ENCODE peak calls at places on chromosomes 6 and 20, in five cellular contexts. S, Z, O, L and F are unnamed samples.

GRCh38 chr6:19410477-19410876 is 426.7 kb upstream of the ID4 start:
- DNase-seq in Z (no peak), O (no peak), S (no peak), L (no peak), F (peak; percentile 3)

GRCh38 chr6:3713266-3713665 is 38.2 kb downstream of the PXDC1 start:
- DNase-seq in S (no peak), L (no peak), Z (no peak), O (no peak), F (no peak)

GRCh38 chr20:44967207-44967807 is 995 bp downstream of the STK4 start:
- DNase-seq in L (peak; percentile 35), S (no peak), O (no peak), Z (peak; percentile 49), F (no peak)

GRCh38 chr20:23627501-23627900 is 10.3 kb downstream of the CST3 start:
- DNase-seq in S (no peak), Z (no peak), O (no peak), L (no peak), F (no peak)

GRCh38 chr20:11178946-11179654 is 505.3 kb upstream of the JAG1 start:
- DNase-seq in Z (peak; percentile 54), L (no peak), S (no peak), O (no peak), F (peak; percentile 74)

GRCh38 chr6:69835414-69836179 is 30.8 kb upstream of the COL19A1 start:
- DNase-seq in Z (peak; percentile 41), L (peak; percentile 50), S (no peak), O (no peak), F (peak; percentile 3)

GRCh38 chr6:12401200-12401599 is 111.0 kb downstream of the EDN1 start:
- DNase-seq in Z (no peak), L (no peak), S (no peak), O (no peak), F (no peak)

GRCh38 chr6:55100729-55101128 is 73.6 kb upstream of the HCRTR2 start:
- DNase-seq in Z (no peak), L (no peak), S (no peak), O (no peak), F (no peak)

GRCh38 chr6:11263185-11263817 is 30.8 kb upstream of the NEDD9 start:
- DNase-seq in S (no peak), Z (peak; percentile 44), L (no peak), O (no peak), F (peak; percentile 72)

GRCh38 chr6:4316867-4317400 is 181.6 kb upstream of the ECI2 start:
- DNase-seq in O (no peak), S (no peak), Z (no peak), L (peak; percentile 12), F (peak; percentile 45)

GRCh38 chr6:48814957-48815356 is 648.1 kb downstream of the MMUT start:
- DNase-seq in O (no peak), L (no peak), S (no peak), Z (no peak), F (no peak)

GRCh38 chr6:166820070-166820469 is 136.3 kb downstream of the RNASET2 start:
- DNase-seq in S (no peak), L (no peak), O (no peak), Z (no peak), F (no peak)

GRCh38 chr20:33309631-33310030 is 26.6 kb downstream of the BPIFB1 start:
- DNase-seq in O (no peak), L (no peak), S (no peak), Z (no peak), F (no peak)

GRCh38 chr6:151482290-151482689 is 11.5 kb upstream of the CCDC170 start:
- DNase-seq in L (no peak), S (no peak), O (no peak), Z (no peak), F (no peak)

GRCh38 chr20:37986873-37987601 is 46.2 kb downstream of the TTI1 start:
- DNase-seq in S (no peak), Z (peak; percentile 80), L (no peak), O (no peak), F (peak; percentile 18)

GRCh38 chr6:149405823-149406765 is 6.0 kb downstream of the SUMO4 start:
- DNase-seq in L (no peak), O (no peak), S (no peak), Z (no peak), F (no peak)

DNA sequence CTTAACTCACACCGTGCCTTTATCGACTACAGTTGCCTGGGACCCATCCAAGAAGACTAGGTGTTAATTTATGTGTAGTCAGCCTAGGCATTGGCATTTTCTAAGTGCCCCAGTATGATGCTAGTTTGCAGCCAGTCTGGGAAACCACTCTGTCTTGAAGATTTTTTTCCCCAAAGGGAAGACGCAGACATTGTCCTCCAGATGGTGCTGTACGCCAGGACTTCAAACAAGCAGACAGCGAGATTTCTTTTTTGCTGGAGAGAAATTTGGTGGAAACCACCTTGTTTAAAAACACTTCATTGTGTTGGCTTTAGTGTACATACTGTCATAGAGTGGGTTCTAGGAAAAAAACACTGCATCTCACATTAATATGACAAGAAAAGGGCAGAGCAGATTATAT is 30.0 kb downstream of the ALDH5A1 start:
- DNase-seq in O (no peak), L (peak; percentile 57), S (no peak), Z (peak; percentile 33), F (peak; percentile 58)
- TF ChIP-seq KDM1A in O (no peak), L (no peak), S (no peak), Z (no peak), F (no peak)

DNA sequence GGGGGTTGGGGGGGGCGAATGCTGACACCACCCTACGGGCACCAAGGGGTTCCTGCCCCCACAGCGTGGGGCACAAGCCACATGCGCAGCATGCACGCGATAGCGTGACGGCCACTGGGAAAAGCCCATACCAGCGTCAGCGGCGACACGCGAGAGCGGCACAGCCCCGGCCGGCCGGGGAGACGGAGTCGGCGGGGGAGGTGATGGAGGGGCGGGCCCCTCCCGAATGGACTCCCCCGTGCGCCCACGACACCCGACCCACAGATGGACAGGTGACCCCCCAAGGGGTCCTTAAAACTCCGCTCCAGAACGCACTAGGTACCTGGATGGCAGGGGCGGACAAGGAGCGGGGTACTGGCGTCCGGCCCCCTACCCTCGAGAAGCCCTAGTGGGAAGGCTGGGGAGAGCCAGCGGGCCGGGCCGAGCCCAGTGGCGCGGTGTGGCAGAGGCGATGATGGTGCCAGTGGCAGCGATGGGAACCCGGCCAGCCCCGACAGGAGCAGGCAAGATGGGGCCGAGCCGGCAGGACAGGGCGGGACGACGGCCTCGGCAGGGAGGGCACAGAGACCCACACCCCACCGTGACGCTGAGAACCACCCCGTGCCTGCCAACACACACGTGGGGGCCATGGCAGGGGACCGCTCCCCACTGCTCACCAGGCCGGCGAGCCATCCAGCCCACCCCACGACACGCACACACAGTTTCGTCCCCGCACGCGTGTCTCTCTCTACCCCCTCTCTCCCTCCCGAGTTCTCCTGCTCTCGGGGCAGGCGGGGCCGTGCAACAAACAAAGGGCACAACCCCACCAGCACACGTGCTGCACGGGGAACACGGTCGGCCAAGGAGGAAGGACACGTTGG is 1959.8 kb upstream of the DEFB115 start:
- DNase-seq in S (no peak), O (no peak), L (no peak), Z (no peak), F (no peak)
- TF ChIP-seq MAX in S (no peak), O (no peak), L (no peak), Z (no peak), F (no peak)

DNA sequence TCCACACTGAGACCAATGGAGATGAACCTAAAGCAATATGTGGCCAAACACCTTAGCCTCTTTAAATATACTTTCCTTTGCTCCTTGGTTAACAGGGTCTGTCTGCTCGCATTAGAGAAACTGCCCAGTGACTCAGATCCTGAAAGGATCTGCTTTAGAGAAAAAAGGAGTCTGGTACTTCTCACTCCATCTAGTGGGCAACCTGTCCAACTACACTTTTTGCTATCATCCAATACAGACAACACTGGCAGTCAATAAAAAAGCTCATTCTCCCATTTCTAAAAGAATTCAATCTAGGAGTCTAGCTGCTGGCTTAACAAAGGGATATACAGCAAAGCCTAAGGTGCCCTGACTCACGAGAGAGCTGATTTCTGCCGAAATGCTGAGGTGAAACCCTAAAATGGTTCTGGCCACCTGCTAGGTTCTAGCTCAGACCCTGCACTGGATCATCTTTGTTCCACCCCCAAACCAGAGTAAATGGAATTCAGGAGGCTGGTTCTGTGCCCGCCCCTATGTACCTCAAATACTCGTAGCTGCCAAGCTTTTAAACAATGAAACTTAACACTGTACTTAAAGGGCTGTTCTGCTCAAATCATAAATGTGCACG is 11.5 kb downstream of the GNL1 start:
- DNase-seq in O (no peak), L (peak; percentile 73), Z (peak; percentile 55), S (no peak), F (peak; percentile 50)
- TF ChIP-seq KDM1A in O (no peak), L (no peak), Z (no peak), S (no peak), F (no peak)

GRCh38 chr20:32207626-32208498 is at the start of the genes PLAGL2 and POFUT1:
- DNase-seq in Z (peak; percentile 82), S (peak; percentile 89), L (peak; percentile 92), O (peak; percentile 37), F (peak; percentile 96)
- TF ChIP-seq MAX in Z (peak; percentile 84), S (peak; percentile 63), L (no peak), O (no peak), F (peak; percentile 27)

DNA sequence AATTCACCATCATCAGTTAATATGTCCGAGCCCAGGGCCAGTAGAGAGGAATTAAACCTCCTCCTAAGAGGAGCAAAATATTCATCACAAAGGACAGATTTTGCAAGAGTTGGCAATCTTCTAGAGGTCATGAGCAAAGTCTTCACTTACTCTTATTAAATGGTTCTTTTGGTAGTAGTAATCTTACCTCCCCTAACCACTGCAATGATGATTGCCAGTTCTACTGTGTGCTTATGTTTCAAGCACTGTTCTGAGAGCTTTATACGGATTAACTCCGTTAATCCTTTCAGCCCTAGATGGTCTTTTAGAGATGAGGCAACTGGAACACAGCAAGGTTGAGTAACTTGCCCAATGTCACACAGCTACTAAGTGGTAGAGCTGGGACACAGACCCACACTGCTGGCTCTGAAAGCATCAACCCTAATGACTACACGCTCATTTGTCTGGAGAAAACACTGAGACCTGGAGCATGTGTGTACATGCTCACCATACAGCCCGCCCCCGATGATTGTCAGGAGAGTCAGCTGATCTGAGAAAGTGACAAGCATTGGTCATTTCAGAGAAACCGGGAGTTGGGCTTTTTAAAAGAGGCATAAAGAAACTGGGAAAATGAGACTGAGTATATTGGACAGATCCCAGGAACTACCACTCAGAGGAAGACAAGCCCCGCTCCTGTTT is 276.0 kb downstream of the NRN1 start:
- DNase-seq in O (no peak), L (no peak), S (no peak), Z (no peak), F (no peak)
- TF ChIP-seq KDM1A in O (no peak), L (no peak), S (no peak), Z (no peak), F (no peak)

DNA sequence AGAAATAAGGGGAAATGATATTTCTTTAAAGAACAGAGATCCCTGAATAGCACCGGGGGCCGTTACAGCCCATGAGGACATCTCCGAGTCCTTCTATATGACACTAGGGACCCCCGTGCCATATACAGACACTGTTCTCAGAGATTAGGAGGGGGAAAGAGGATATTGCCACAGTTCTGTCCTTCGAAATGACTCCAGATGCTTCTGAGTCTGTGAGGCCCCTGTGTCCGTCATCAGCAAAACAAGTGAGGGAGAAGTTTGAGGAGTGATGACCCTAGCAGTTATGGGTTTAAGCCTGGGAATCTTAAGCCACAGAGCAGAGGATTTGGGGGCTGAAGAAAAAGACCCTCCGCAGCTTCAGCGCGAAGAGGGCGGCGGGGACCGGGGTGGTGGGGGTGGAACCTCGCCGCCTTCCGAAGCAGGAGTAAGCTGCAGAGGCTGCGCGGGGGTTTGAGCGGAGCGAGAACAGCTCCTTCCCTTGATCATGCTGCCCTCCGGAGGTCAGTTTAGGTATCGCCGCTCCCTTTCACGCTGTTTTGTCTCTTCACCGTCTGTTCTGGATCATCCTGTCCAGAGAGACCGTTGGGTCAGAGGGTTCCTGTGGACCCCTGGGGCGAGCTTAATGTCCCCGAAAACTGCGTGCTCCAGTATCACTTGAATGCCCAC is 23.6 kb downstream of the VPS52 start:
- DNase-seq in Z (peak; percentile 80), O (peak; percentile 67), S (peak; percentile 98), L (peak; percentile 95), F (peak; percentile 79)
- TF ChIP-seq MAX in Z (peak; percentile 1), O (no peak), S (no peak), L (no peak), F (no peak)

GRCh38 chr6:29494131-29494530 is 6.4 kb upstream of the MAS1L start:
- DNase-seq in L (no peak), O (no peak), S (no peak), Z (no peak), F (no peak)
- TF ChIP-seq KDM1A in L (no peak), O (no peak), S (no peak), Z (no peak), F (no peak)